ENCODE peak calls at places on chromosomes 1 and 21, in ten cellular contexts. X is left ventricle myocardium inferior; S is psoas muscle; C is T follicular helper cell; N is GM20000; U is endothelial cell; Y is stimulated activated CD8-positive, alpha-beta memory T cell treated with anti-CD3 and anti-CD28 coated beads, Interleukin-7, amount 100 ng/mL, for 1 hour; Z is stimulated activated CD4-positive, alpha-beta T cell treated with anti-CD3 and anti-CD28 coated beads, Interleukin-1b, Interleukin-23, amount 100 ng/mL, for 1 hour; B is NCI-H2029; K is head of caudate nucleus. F is an unnamed sample.

GRCh38 chr1:61978866-61979265 is 215.8 kb upstream of the L1TD1 start:
- DNase-seq in X (no peak), S (no peak), C (no peak), N (no peak), U (no peak), Y (no peak), Z (no peak), B (no peak), K (no peak), F (no peak)

GRCh38 chr1:70719164-70719563 is 308.1 kb downstream of the CTH start:
- DNase-seq in X (no peak), S (no peak), C (no peak), N (no peak), U (no peak), Y (no peak), Z (no peak), B (no peak), K (no peak), F (no peak)

GRCh38 chr1:235843458-235843857 is 23.2 kb downstream of the LYST start:
- DNase-seq in X (no peak), S (no peak), C (no peak), N (peak), U (no peak), Y (no peak), Z (no peak), B (peak), K (no peak), F (no peak)

GRCh38 chr1:34779005-34779404 is 2.0 kb upstream of the GJB3 start:
- DNase-seq in X (no peak), S (no peak), C (no peak), N (no peak), U (no peak), Y (no peak), Z (no peak), B (no peak), K (no peak), F (no peak)

GRCh38 chr1:1550591-1551432 is 10.4 kb upstream of the TMEM240 start:
- DNase-seq in X (no peak), S (no peak), C (no peak), N (no peak), U (no peak), Y (no peak), Z (no peak), B (no peak), K (no peak), F (no peak)

GRCh38 chr1:155166373-155167165 is 6.5 kb downstream of the KRTCAP2 start:
- DNase-seq in X (peak), S (peak), C (no peak), N (no peak), U (peak), Y (no peak), Z (no peak), B (no peak), K (peak), F (peak)

GRCh38 chr1:228044961-228045360 is 37.5 kb upstream of the ARF1 start:
- DNase-seq in X (no peak), S (no peak), C (no peak), N (no peak), U (no peak), Y (no peak), Z (no peak), B (no peak), K (no peak), F (no peak)

GRCh38 chr1:41496080-41497055 is 11.9 kb upstream of the EDN2 start:
- DNase-seq in X (peak), S (peak), C (no peak), N (peak), U (peak), Y (no peak), Z (no peak), B (peak), K (peak), F (peak)

GRCh38 chr1:52629021-52629643 is 3.8 kb upstream of the SHISAL2A start:
- DNase-seq in X (no peak), S (no peak), C (no peak), N (no peak), U (no peak), Y (no peak), Z (no peak), B (no peak), K (peak), F (peak)

GRCh38 chr1:209398330-209398991 is 185.1 kb upstream of the CAMK1G start:
- DNase-seq in X (no peak), S (peak), C (no peak), N (no peak), U (no peak), Y (no peak), Z (no peak), B (no peak), K (no peak), F (peak)

GRCh38 chr1:5993553-5994510 is 1.6 kb upstream of the NPHP4 start:
- DNase-seq in X (peak), S (no peak), C (no peak), N (no peak), U (no peak), Y (no peak), Z (no peak), B (no peak), K (no peak), F (peak)

GRCh38 chr1:3503525-3503886 is 49.0 kb downstream of the ARHGEF16 start:
- DNase-seq in X (no peak), S (no peak), C (no peak), N (no peak), U (no peak), Y (no peak), Z (no peak), B (no peak), K (no peak), F (no peak)

GRCh38 chr1:10620776-10621175 is 146.0 kb downstream of the PEX14 start:
- DNase-seq in X (no peak), S (no peak), C (no peak), N (no peak), U (no peak), Y (no peak), Z (no peak), B (no peak), K (no peak), F (no peak)

GRCh38 chr1:67850151-67850551 is 16.9 kb upstream of the GNG12 start:
- DNase-seq in X (no peak), S (no peak), C (no peak), N (no peak), U (no peak), Y (no peak), Z (no peak), B (peak), K (no peak), F (peak)

GRCh38 chr21:41933259-41934079 is 20.3 kb downstream of the C2CD2 start:
- DNase-seq in X (no peak), S (no peak), C (no peak), N (no peak), U (no peak), Y (no peak), Z (no peak), B (no peak), K (no peak), F (no peak)

GRCh38 chr1:159779403-159779851 is 1.3 kb upstream of the DUSP23 start:
- DNase-seq in X (no peak), S (peak), C (no peak), N (no peak), U (no peak), Y (no peak), Z (no peak), B (no peak), K (no peak), F (no peak)

GRCh38 chr1:25431495-25432363 is 1.0 kb downstream of the MACO1 start:
- DNase-seq in X (peak), S (peak), C (no peak), N (no peak), U (no peak), Y (no peak), Z (no peak), B (no peak), K (peak), F (no peak)

GRCh38 chr1:169585184-169585583 is 1.1 kb downstream of the F5 start:
- DNase-seq in X (no peak), S (no peak), C (no peak), N (no peak), U (no peak), Y (no peak), Z (no peak), B (no peak), K (no peak), F (no peak)

GRCh38 chr1:239930646-239931262 is 160.9 kb upstream of the FMN2 start:
- DNase-seq in X (no peak), S (no peak), C (no peak), N (no peak), U (no peak), Y (no peak), Z (no peak), B (no peak), K (no peak), F (no peak)

GRCh38 chr1:14037101-14037807 is 337.3 kb downstream of the PRDM2 start:
- DNase-seq in X (no peak), S (no peak), C (no peak), N (no peak), U (no peak), Y (no peak), Z (no peak), B (peak), K (no peak), F (no peak)